ENCODE peak calls at places on chromosome 15, in seven cellular contexts. E is epithelial cell of esophagus, I is tibial artery, U is heart left ventricle, J is WERI-Rb-1, P is upper lobe of right lung, O is ascending aorta. T is an unnamed sample.

GRCh38 chr15:64460737-64461576 is 579 bp downstream of the ZNF609 start:
- DNase-seq in J (peak), O (no peak), P (no peak), U (peak), E (no peak), I (peak), T (peak)

GRCh38 chr15:60840306-60840702 is 361.4 kb upstream of the ICE2 start:
- DNase-seq in E (no peak), I (no peak), O (no peak), P (no peak), J (no peak), U (peak), T (no peak)

GRCh38 chr15:94467034-94467433 is 235.7 kb downstream of the MCTP2 start:
- DNase-seq in I (no peak), J (no peak), O (no peak), P (no peak), U (no peak), E (no peak), T (no peak)

GRCh38 chr15:88858934-88859333 is 36.4 kb downstream of the HAPLN3 start:
- DNase-seq in E (no peak), O (no peak), J (no peak), P (no peak), I (no peak), U (no peak), T (no peak)

GRCh38 chr15:68379058-68379758 is 52.8 kb downstream of the ITGA11 start:
- DNase-seq in J (no peak), E (no peak), I (no peak), P (no peak), U (no peak), O (no peak), T (no peak)

GRCh38 chr15:64808785-64809453 is 16.5 kb downstream of the PIF1 start:
- DNase-seq in J (no peak), P (no peak), U (no peak), I (no peak), O (no peak), E (no peak), T (no peak)

GRCh38 chr15:69735126-69735525 is 282.5 kb downstream of the RPLP1 start:
- DNase-seq in E (no peak), I (peak), J (no peak), O (no peak), U (no peak), P (no peak), T (no peak)

GRCh38 chr15:72521682-72522081 is 47.6 kb downstream of the ARIH1 start:
- DNase-seq in I (no peak), E (peak), U (no peak), P (no peak), O (no peak), J (no peak), T (no peak)

GRCh38 chr15:101172421-101173097 is 79.3 kb downstream of the CHSY1 start:
- DNase-seq in O (no peak), J (peak), P (no peak), I (no peak), U (no peak), E (no peak), T (no peak)

GRCh38 chr15:78302579-78302978 is 3.2 kb upstream of the SKIC8 start:
- DNase-seq in J (no peak), P (no peak), U (no peak), I (no peak), O (no peak), E (peak), T (peak)

GRCh38 chr15:75801859-75802593 is 41.2 kb upstream of the UBE2Q2 start:
- DNase-seq in I (peak), J (peak), O (no peak), U (peak), E (peak), P (peak), T (no peak)

GRCh38 chr15:59999064-59999377 is 5.1 kb upstream of the FOXB1 start:
- DNase-seq in I (no peak), J (no peak), O (no peak), P (no peak), U (no peak), E (no peak), T (no peak)

GRCh38 chr15:69604050-69604378 is 151.4 kb downstream of the RPLP1 start:
- DNase-seq in I (no peak), E (peak), U (no peak), P (no peak), O (no peak), J (peak), T (no peak)

GRCh38 chr15:74680461-74680860 is 15.4 kb downstream of the EDC3 start:
- DNase-seq in I (no peak), O (no peak), E (no peak), U (no peak), P (no peak), J (no peak), T (no peak)

GRCh38 chr15:75648156-75649000 is 666 bp downstream of the SNX33 start:
- DNase-seq in O (no peak), P (peak), U (peak), I (peak), E (no peak), J (peak), T (no peak)

GRCh38 chr15:38893920-38894259 is 329.3 kb upstream of the RASGRP1 start:
- DNase-seq in J (no peak), I (no peak), U (no peak), O (no peak), P (no peak), E (no peak), T (no peak)

GRCh38 chr15:33565099-33565498 is 254.3 kb downstream of the RYR3 start:
- DNase-seq in E (peak), O (no peak), I (no peak), J (no peak), P (no peak), U (no peak), T (no peak)

GRCh38 chr15:65069179-65069578 is 1.4 kb upstream of the RASL12 start:
- DNase-seq in I (no peak), J (no peak), U (peak), P (no peak), O (no peak), E (no peak), T (peak)

GRCh38 chr15:31163769-31164572 is 62.4 kb upstream of the TRPM1 start:
- DNase-seq in J (no peak), I (no peak), E (peak), P (no peak), U (no peak), O (no peak), T (no peak)

GRCh38 chr15:39976291-39977274 is 42.7 kb downstream of the EIF2AK4 start:
- DNase-seq in J (peak), O (no peak), P (peak), E (peak), U (peak), I (peak), T (no peak)

GRCh38 chr15:49421991-49422390 is 1.1 kb upstream of the FGF7 start:
- DNase-seq in E (peak), I (peak), U (peak), J (peak), P (peak), O (no peak), T (peak)

GRCh38 chr15:68500363-68501317 is 68.7 kb upstream of the ITGA11 start:
- DNase-seq in P (no peak), I (no peak), J (no peak), U (no peak), O (no peak), E (no peak), T (no peak)

GRCh38 chr15:41545218-41545617 is 1.2 kb upstream of the RPAP1 start:
- DNase-seq in P (no peak), J (no peak), U (no peak), I (no peak), E (no peak), O (no peak), T (no peak)

GRCh38 chr15:85443046-85443445 is 62.6 kb downstream of the AKAP13 start:
- DNase-seq in U (no peak), J (no peak), I (no peak), P (no peak), O (no peak), E (no peak), T (no peak)
- H3K4me3 ChIP-seq in U (no peak), J (no peak), I (no peak), P (no peak), O (no peak), E (no peak), T (no peak)

GRCh38 chr15:83118291-83118827 is 10.9 kb downstream of the TM6SF1 start:
- DNase-seq in P (no peak), I (no peak), O (no peak), U (no peak), E (no peak), J (no peak), T (no peak)

GRCh38 chr15:83118968-83119367 is 11.5 kb downstream of the TM6SF1 start:
- DNase-seq in I (no peak), J (no peak), E (no peak), P (no peak), O (no peak), U (no peak), T (no peak)

GRCh38 chr15:83115831-83116565 is 8.6 kb downstream of the TM6SF1 start:
- DNase-seq in E (no peak), I (no peak), P (no peak), U (no peak), J (no peak), O (no peak), T (no peak)

GRCh38 chr15:83123529-83123928 is 16.1 kb downstream of the TM6SF1 start:
- DNase-seq in I (no peak), P (no peak), J (no peak), E (no peak), O (no peak), U (no peak), T (no peak)

GRCh38 chr15:83119968-83120581 is 12.6 kb downstream of the TM6SF1 start:
- DNase-seq in E (no peak), O (no peak), J (no peak), U (no peak), P (no peak), I (no peak), T (no peak)
- TF ChIP-seq CTCF in E (no peak), O (no peak), J (no peak), U (no peak), P (no peak), I (no peak), T (no peak)

GRCh38 chr15:35058534-35059054 is 26.5 kb downstream of the NANOGP8 start:
- DNase-seq in E (no peak), P (no peak), O (no peak), I (no peak), J (no peak), U (no peak), T (no peak)
- H3K4me3 ChIP-seq in E (no peak), P (no peak), O (no peak), I (no peak), J (no peak), U (no peak), T (no peak)

GRCh38 chr15:66594836-66595235 is 29.0 kb upstream of the LCTL start:
- DNase-seq in P (no peak), U (no peak), I (no peak), E (no peak), J (no peak), O (no peak), T (no peak)

GRCh38 chr15:66592505-66593218 is 26.9 kb upstream of the LCTL start:
- DNase-seq in E (no peak), O (no peak), I (no peak), J (no peak), P (no peak), U (no peak), T (no peak)

GRCh38 chr15:66593219-66593780 is 27.5 kb upstream of the LCTL start:
- DNase-seq in U (no peak), O (no peak), P (no peak), J (no peak), I (no peak), E (no peak), T (no peak)

GRCh38 chr15:66595332-66595731 is 29.5 kb upstream of the LCTL start:
- DNase-seq in J (no peak), I (no peak), U (no peak), O (no peak), E (no peak), P (no peak), T (no peak)

DNA sequence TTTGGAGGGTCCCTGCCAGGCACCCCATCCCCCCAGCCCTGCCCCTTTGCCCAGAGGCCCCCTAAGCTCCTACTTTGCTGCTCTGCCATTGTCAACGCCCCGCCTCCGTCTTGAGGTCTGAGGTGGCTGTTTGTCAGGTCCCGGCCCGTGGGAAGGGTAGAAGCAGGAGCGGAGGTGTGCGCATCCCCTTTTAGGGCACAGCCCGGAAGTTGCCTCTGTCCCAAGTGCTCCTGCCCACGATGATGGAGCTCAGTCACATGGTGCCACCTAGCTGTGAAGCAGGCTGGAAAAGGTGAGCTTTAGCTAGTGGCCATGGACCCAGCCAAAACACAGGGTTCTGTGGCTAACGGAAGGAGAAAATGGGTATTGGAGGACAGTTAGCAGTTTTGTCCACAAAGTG is 28.5 kb upstream of the LCTL start:
- DNase-seq in P (no peak), J (peak), I (no peak), E (no peak), O (no peak), U (no peak), T (no peak)
- TF ChIP-seq CTCF in P (no peak), J (peak), I (no peak), E (no peak), O (no peak), U (no peak), T (no peak)

DNA sequence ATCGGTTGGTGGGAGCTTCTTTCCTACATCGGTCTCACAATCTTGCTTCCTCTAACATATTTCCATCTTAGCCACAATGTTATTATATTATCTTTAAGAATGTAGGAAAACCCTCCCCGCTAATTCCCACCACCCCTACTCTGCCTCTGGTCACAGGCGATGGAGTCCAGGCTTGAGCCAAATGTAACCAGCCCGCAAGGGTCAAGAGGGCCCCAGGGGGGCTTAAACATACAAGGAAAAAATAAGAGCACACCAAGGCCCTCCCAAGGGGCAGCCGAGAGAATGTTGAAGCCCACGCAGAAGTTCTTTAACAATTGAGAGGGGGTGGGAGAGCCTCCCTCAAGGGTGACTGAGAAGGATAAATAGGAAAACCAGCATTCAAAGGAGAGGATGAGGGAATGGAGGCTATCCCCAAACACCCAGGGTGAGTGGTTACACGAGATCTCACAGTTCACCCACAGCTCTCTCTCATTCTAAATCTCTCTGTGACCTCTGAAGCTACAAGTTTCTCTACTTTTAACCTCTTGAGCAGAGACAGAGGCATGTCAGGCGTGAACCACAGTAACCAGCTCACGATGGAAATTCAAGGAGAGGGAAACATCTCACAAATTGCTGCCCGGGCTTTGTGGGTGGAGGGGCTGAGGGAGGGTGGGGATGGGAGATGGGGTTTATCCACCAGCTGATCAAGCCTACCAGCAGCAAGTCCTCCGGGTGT is 31.4 kb upstream of the UACA start:
- DNase-seq in P (no peak), I (no peak), J (no peak), U (peak), O (no peak), E (no peak), T (no peak)
- H3K4me3 ChIP-seq in P (no peak), I (no peak), J (no peak), U (no peak), O (no peak), E (no peak), T (no peak)

GRCh38 chr15:42737529-42738328 is 801 bp upstream of the CDAN1 start:
- DNase-seq in U (no peak), O (no peak), P (no peak), J (peak), I (peak), E (peak), T (no peak)
- TF ChIP-seq CTCF in U (no peak), O (no peak), P (no peak), J (peak), I (no peak), E (peak), T (peak)

DNA sequence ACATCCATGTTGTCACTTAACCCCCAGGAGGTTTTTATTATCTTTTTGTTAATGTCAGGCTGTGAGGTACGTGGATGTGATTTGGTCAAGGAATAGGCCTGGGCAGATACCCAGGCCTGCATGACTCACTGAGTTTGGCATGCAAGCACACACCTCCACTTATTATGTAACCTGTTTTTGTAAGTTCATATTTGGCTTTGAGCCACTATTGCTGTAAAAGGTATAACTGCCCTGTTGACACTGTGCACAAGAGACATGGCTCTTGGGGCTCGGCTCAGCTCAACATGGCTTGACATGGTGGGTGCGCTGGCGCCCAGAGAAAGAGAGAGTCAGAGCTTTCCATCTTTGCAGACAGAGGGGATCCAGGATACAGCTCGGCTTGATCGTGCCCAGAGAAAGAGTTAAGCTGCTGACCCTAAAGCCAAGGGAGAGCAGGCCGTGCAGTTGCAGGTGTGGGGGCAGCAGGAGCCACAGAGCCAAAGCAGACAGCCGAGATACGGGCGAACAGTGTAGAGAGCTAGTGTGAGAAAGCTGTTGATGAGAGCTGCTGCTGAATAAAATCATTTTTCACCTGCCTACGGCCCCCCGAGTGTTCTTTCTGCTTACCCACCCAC is 67.9 kb upstream of the UNC13C start:
- DNase-seq in O (no peak), I (no peak), U (no peak), J (no peak), P (no peak), E (peak), T (no peak)
- H3K4me3 ChIP-seq in O (no peak), I (no peak), U (no peak), J (no peak), P (no peak), E (no peak), T (no peak)

DNA sequence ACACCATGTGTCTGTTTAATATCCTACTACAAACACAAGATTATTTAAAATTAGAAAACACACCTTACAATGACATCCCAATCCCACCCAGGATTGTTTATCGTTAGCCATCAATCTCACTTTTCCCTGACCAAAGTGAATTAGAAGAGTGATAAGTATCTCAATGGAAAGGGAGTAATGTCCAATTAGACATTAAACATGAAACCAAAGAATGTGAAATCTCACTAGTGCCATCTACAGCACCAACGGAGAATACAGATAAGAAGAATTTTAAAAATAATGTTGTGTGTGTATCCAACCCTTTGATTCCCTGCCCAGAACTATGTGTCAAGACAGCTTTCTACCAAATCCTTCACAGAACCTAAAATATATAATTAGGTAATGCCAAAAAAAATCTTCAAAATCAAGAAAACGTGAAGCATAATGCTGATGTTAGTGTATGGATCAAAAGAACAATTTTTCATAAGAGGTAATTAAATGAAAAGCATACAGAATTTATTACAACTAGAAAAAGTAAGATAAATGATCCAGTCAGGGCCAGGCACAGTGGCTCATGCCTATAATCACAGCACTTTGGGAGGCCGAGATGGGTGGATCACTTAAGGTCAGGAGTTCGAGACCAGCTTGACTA is 64.2 kb downstream of the SCAPER start:
- DNase-seq in J (no peak), O (no peak), E (peak), P (no peak), U (no peak), I (no peak), T (peak)
- TF ChIP-seq CTCF in J (peak), O (peak), E (peak), P (peak), U (peak), I (peak), T (peak)

DNA sequence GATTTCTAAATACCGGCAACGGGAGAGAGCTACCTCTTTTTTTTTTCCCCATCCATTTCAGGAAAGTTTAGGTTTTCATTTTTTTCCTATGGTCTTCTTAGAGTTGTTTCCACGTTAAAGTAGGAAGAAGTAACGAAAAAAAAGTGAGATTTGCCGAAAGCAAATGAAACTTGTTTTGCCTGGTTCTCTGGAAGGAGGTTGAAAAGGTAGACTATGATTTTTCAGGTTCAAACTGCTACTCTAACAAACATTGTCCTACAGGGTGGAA is 18.6 kb upstream of the CHD2 start:
- DNase-seq in U (no peak), E (no peak), I (no peak), J (no peak), P (no peak), O (no peak), T (no peak)
- H3K4me3 ChIP-seq in U (peak), E (peak), I (peak), J (no peak), P (peak), O (peak), T (no peak)

T was measured in AG09309.